ENCODE peak calls at places on chromosomes 12 and 14, in six cellular contexts. C is suprapubic skin, R is left ventricle myocardium inferior, E is A549, K is sigmoid colon, Y is left lung. A is an unnamed sample.

GRCh38 chr12:104671407-104672095 is 214.8 kb downstream of the CHST11 start:
- DNase-seq in E (peak; percentile 99), K (peak; percentile 92), C (peak; percentile 89), Y (peak; percentile 94), R (peak; percentile 81), A (peak; percentile 89)

GRCh38 chr12:132391326-132392041 is 62.1 kb upstream of the GALNT9 start:
- DNase-seq in E (no peak), K (peak; percentile 62), R (no peak), Y (peak; percentile 25), C (peak; percentile 67), A (peak; percentile 32)

GRCh38 chr12:111429760-111430417 is 24.2 kb downstream of the SH2B3 start:
- DNase-seq in K (no peak), R (no peak), C (peak; percentile 72), E (no peak), Y (no peak), A (no peak)

GRCh38 chr14:54758041-54758440 is 144.6 kb downstream of the GCH1 start:
- DNase-seq in R (no peak), K (no peak), Y (no peak), C (no peak), E (no peak), A (no peak)

GRCh38 chr12:117491711-117492110 is 130.3 kb upstream of the NOS1 start:
- DNase-seq in C (no peak), E (no peak), K (no peak), R (no peak), Y (no peak), A (no peak)

GRCh38 chr12:66584673-66585072 is 94.2 kb downstream of the GRIP1 start:
- DNase-seq in K (no peak), C (no peak), Y (no peak), E (peak; percentile 5), R (no peak), A (no peak)

GRCh38 chr12:13144266-13144828 is 40.9 kb upstream of the GSG1 start:
- DNase-seq in C (no peak), Y (no peak), K (no peak), R (no peak), E (no peak), A (no peak)

GRCh38 chr12:42574879-42575278 is 14.7 kb downstream of the PRICKLE1 start:
- DNase-seq in C (no peak), K (no peak), E (no peak), R (no peak), Y (no peak), A (no peak)

GRCh38 chr14:65600742-65601141 is 188.2 kb downstream of the FUT8 start:
- DNase-seq in E (no peak), R (no peak), C (no peak), Y (no peak), K (no peak), A (no peak)

GRCh38 chr12:23028158-23028802 is 403.3 kb downstream of the ETNK1 start:
- DNase-seq in K (no peak), E (no peak), R (no peak), C (no peak), Y (no peak), A (no peak)

GRCh38 chr14:49960453-49960852 is 67.6 kb downstream of the ARF6 start:
- DNase-seq in C (no peak), R (no peak), Y (no peak), K (no peak), E (no peak), A (no peak)

GRCh38 chr12:47216150-47216677 is 136.5 kb upstream of the AMIGO2 start:
- DNase-seq in E (no peak), R (peak; percentile 24), C (no peak), Y (peak; percentile 74), K (no peak), A (peak; percentile 60)

GRCh38 chr12:121121805-121122204 is 10.9 kb upstream of the P2RX7 start:
- DNase-seq in R (no peak), C (no peak), E (no peak), K (no peak), Y (peak; percentile 1), A (no peak)
- H3K4me1 ChIP-seq in R (peaks cover 9% of the 10 kb centered on the region), C (peaks cover 14% of the 10 kb centered on the region), E (peaks cover 13% of the 10 kb centered on the region), K (no peaks in the 10 kb centered on the region), Y (no peaks in the 10 kb centered on the region), A (no peaks in the 10 kb centered on the region)

GRCh38 chr12:52646613-52647012 is 5.4 kb downstream of the KRT2 start:
- DNase-seq in R (no peak), Y (no peak), C (no peak), K (no peak), E (no peak), A (no peak)

GRCh38 chr12:52644078-52644415 is 8.0 kb downstream of the KRT2 start:
- DNase-seq in C (no peak), K (no peak), R (no peak), E (no peak), Y (no peak), A (no peak)

GRCh38 chr12:52645982-52646381 is 6.0 kb downstream of the KRT2 start:
- DNase-seq in C (no peak), K (no peak), E (no peak), R (no peak), Y (no peak), A (no peak)

GRCh38 chr12:52645120-52645761 is 6.8 kb downstream of the KRT2 start:
- DNase-seq in C (no peak), R (no peak), Y (no peak), K (no peak), E (no peak), A (no peak)

GRCh38 chr12:52643233-52644077 is 8.6 kb downstream of the KRT2 start:
- DNase-seq in Y (no peak), C (no peak), K (no peak), E (no peak), R (no peak), A (no peak)
- H3K4me1 ChIP-seq in Y (no peaks in the 10 kb centered on the region), C (peaks cover 8% of the 10 kb centered on the region), K (no peaks in the 10 kb centered on the region), E (no peaks in the 10 kb centered on the region), R (no peaks in the 10 kb centered on the region), A (no peaks in the 10 kb centered on the region)

DNA sequence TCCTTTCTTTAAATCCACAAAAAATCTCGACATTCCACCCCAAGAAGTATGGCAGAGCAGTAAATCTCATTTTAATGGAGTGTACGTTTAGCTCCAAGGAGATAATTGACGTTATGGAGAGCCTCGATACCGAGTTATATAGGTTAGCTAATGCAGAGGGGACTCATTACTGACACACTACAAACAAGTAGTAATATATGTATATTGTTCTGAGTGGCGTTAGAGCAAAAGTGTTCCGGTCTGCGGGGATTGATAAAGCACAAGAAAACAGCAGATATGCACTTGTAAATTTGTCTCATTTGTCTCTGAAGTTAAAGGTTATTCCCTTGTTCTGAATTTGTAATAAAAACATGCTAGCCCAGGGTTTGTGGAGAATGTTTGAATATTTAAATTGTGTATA is 84.1 kb downstream of the BCL11B start:
- DNase-seq in K (no peak), Y (no peak), R (no peak), E (no peak), C (no peak), A (no peak)
- H3K4me1 ChIP-seq in K (no peaks in the 10 kb centered on the region), Y (no peaks in the 10 kb centered on the region), R (peaks cover 17% of the 10 kb centered on the region), E (peaks cover 3% of the 10 kb centered on the region), C (peaks cover 41% of the 10 kb centered on the region), A (peaks cover 11% of the 10 kb centered on the region)

GRCh38 chr12:69511870-69512269 is 41.7 kb downstream of the FRS2 start:
- DNase-seq in K (no peak), C (no peak), R (no peak), Y (no peak), E (no peak), A (no peak)
- H3K4me1 ChIP-seq in K (no peaks in the 10 kb centered on the region), C (peaks cover 45% of the 10 kb centered on the region), R (peaks cover 92% of the 10 kb centered on the region), Y (peaks cover 13% of the 10 kb centered on the region), E (peaks cover 73% of the 10 kb centered on the region), A (peaks cover 47% of the 10 kb centered on the region)

GRCh38 chr12:14950982-14951746 is 10.2 kb downstream of the ARHGDIB start:
- DNase-seq in R (no peak), C (no peak), K (no peak), E (no peak), Y (no peak), A (no peak)

GRCh38 chr12:14950421-14950820 is 11.0 kb downstream of the ARHGDIB start:
- DNase-seq in R (no peak), E (no peak), C (no peak), Y (no peak), K (no peak), A (no peak)

GRCh38 chr12:14954269-14954668 is 7.1 kb downstream of the ARHGDIB start:
- DNase-seq in E (no peak), R (no peak), Y (no peak), K (no peak), C (no peak), A (no peak)

GRCh38 chr12:14953752-14954151 is 7.6 kb downstream of the ARHGDIB start:
- DNase-seq in E (no peak), Y (no peak), K (no peak), R (no peak), C (no peak), A (no peak)

DNA sequence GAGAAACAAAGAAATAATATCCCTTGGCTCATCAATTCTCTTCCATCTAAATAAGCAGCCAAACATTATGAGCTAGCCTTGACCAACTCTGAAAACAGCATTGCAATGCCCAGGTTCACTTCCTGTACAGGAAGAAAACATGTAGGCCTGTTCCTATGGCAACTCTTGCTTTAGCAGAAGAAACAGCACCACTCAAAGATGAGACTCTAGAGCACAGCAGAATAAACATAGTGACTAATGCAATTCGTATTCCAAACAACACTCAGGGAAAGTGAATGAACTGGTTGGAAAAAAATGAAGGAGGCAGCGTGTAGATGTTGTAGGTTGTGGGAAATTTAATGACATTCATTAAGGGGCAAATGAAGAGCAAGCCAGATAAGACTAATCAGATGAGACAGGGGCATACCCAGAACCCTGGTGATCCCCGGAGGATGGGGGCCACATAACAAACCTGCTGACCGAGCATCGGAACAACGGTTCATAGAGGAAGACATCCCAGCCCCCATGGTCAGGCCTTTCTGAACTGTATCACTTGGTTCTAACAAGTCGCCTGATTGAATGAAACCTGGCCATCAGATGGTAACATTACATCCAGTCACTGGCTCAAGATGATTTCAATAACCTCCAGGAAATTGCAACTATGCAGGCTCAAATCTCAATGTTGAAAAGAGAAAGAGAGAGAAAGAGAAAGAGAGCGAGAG is 9.0 kb downstream of the ARHGDIB start:
- DNase-seq in K (no peak), C (no peak), E (peak; percentile 87), Y (no peak), R (no peak), A (no peak)
- H3K4me1 ChIP-seq in K (no peaks in the 10 kb centered on the region), C (peaks cover 63% of the 10 kb centered on the region), E (peaks cover 35% of the 10 kb centered on the region), Y (peaks cover 42% of the 10 kb centered on the region), R (peaks cover 100% of the 10 kb centered on the region), A (peaks cover 100% of the 10 kb centered on the region)

GRCh38 chr12:94762943-94763342 is 112.6 kb upstream of the TMCC3 start:
- DNase-seq in E (no peak), K (no peak), C (no peak), R (no peak), Y (no peak), A (no peak)
- H3K4me1 ChIP-seq in E (peaks cover 10% of the 10 kb centered on the region), K (no peaks in the 10 kb centered on the region), C (no peaks in the 10 kb centered on the region), R (no peaks in the 10 kb centered on the region), Y (no peaks in the 10 kb centered on the region), A (no peaks in the 10 kb centered on the region)

GRCh38 chr14:100067481-100067880 is 2.3 kb downstream of the EVL start:
- DNase-seq in C (no peak), R (no peak), Y (no peak), K (no peak), E (no peak), A (no peak)

GRCh38 chr14:100067971-100068959 is 3.0 kb downstream of the EVL start:
- DNase-seq in C (no peak), E (no peak), R (peak; percentile 20), Y (peak; percentile 72), K (no peak), A (peak; percentile 80)

GRCh38 chr14:100065942-100066574 is 836 bp downstream of the EVL start:
- DNase-seq in Y (peak; percentile 47), C (no peak), R (no peak), E (no peak), K (no peak), A (no peak)

GRCh38 chr14:100065161-100065871 is at the start of gene EVL:
- DNase-seq in K (no peak), R (peak; percentile 35), C (no peak), Y (peak; percentile 74), E (no peak), A (peak; percentile 87)

GRCh38 chr14:100066984-100067383 is 1.8 kb downstream of the EVL start:
- DNase-seq in E (no peak), K (no peak), C (no peak), R (no peak), Y (no peak), A (no peak)
- H3K4me1 ChIP-seq in E (peaks cover 7% of the 10 kb centered on the region), K (no peaks in the 10 kb centered on the region), C (peaks cover 35% of the 10 kb centered on the region), R (peaks cover 43% of the 10 kb centered on the region), Y (peaks cover 12% of the 10 kb centered on the region), A (peaks cover 49% of the 10 kb centered on the region)